ENCODE peak calls at places on chromosomes 2 and 18, in seven cellular contexts. T, P, N, F, M, I and C are unnamed samples.

GRCh38 chr2:95024960-95025405 is 525 bp upstream of the MAL start:
- DNase-seq in N (no peak), F (no peak), I (no peak), T (no peak), P (no peak), M (peak; percentile 28), C (no peak)

GRCh38 chr2:96856776-96857673 is 791 bp downstream of the ANKRD39 start:
- DNase-seq in F (peak; percentile 45), N (no peak), T (no peak), I (no peak), M (peak; percentile 62), P (peak; percentile 37), C (no peak)

GRCh38 chr2:20612835-20613341 is 38.0 kb downstream of the HS1BP3 start:
- DNase-seq in T (no peak), I (no peak), P (no peak), M (no peak), F (no peak), N (no peak), C (no peak)

GRCh38 chr18:4391859-4392258 is 63.2 kb downstream of the DLGAP1 start:
- DNase-seq in T (no peak), P (no peak), I (no peak), F (no peak), M (no peak), N (peak; percentile 60), C (no peak)

GRCh38 chr2:209456489-209456888 is 32.6 kb downstream of the MAP2 start:
- DNase-seq in M (no peak), P (no peak), T (no peak), N (no peak), F (no peak), I (no peak), C (no peak)

GRCh38 chr2:219422944-219423534 is 4.9 kb downstream of the DES start:
- DNase-seq in I (no peak), N (no peak), T (no peak), M (no peak), F (no peak), P (no peak), C (no peak)

GRCh38 chr2:172643142-172643541 is 87.3 kb downstream of the PDK1 start:
- DNase-seq in F (no peak), M (peak; percentile 86), P (no peak), I (no peak), T (no peak), N (no peak), C (no peak)

GRCh38 chr2:194289712-194290346 is 1367.2 kb upstream of the SLC39A10 start:
- DNase-seq in I (no peak), F (no peak), N (no peak), T (no peak), M (no peak), P (no peak), C (no peak)

GRCh38 chr2:163207706-163208370 is 369.3 kb upstream of the KCNH7 start:
- DNase-seq in F (no peak), P (no peak), T (no peak), N (no peak), I (no peak), M (no peak), C (no peak)

GRCh38 chr2:221494556-221494955 is 77.5 kb downstream of the EPHA4 start:
- DNase-seq in M (peak; percentile 44), P (no peak), N (no peak), I (no peak), F (peak; percentile 17), T (no peak), C (peak; percentile 21)

GRCh38 chr2:199842631-199843030 is 8.4 kb downstream of the FTCDNL1 start:
- DNase-seq in T (no peak), I (no peak), M (no peak), P (no peak), N (no peak), F (no peak), C (no peak)

GRCh38 chr18:64370036-64370435 is 221.1 kb upstream of the LINC00305 start:
- DNase-seq in T (no peak), N (no peak), F (no peak), P (no peak), M (no peak), I (no peak), C (no peak)

DNA sequence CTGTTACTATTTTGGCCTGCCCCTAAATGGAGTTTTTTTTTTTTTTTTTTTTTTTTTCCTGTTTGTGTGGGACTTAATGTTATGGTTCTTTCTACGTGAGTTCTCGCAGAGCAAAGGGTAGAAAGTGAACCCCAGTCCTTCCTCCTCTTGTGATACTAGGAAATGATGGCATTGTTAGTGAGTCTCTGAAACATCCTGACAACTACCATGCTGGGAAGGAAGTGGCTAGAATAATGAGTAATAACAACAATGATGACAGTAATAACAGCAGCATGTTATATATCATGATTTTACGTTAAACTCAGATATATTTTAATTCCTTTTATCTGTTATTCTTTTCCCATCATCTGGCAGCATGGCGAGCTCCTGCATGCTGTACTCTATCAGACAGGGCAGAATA is 216.2 kb upstream of the LINC00305 start:
- DNase-seq in I (no peak), T (no peak), F (no peak), M (no peak), N (no peak), P (no peak), C (no peak)
- TF ChIP-seq CTCF in I (no peak), T (no peak), F (no peak), M (no peak), N (no peak), P (no peak), C (no peak)

GRCh38 chr2:211854832-211855231 is 683.8 kb downstream of the ERBB4 start:
- DNase-seq in T (no peak), F (no peak), M (no peak), I (no peak), N (no peak), P (no peak), C (no peak)
- TF ChIP-seq CTCF in T (no peak), F (no peak), M (no peak), I (no peak), N (no peak), P (no peak), C (no peak)

GRCh38 chr2:63192889-63193778 is 142.5 kb downstream of the OTX1 start:
- DNase-seq in N (no peak), T (no peak), I (no peak), P (no peak), M (no peak), F (no peak), C (no peak)

GRCh38 chr2:63186331-63186730 is 135.7 kb downstream of the OTX1 start:
- DNase-seq in F (no peak), P (no peak), I (no peak), N (no peak), T (no peak), M (no peak), C (no peak)

GRCh38 chr2:63192169-63192888 is 141.7 kb downstream of the OTX1 start:
- DNase-seq in P (peak; percentile 3), F (no peak), M (no peak), N (no peak), T (no peak), I (no peak), C (no peak)

GRCh38 chr2:63194175-63194574 is 143.5 kb downstream of the OTX1 start:
- DNase-seq in N (no peak), P (no peak), I (no peak), M (no peak), F (no peak), T (no peak), C (no peak)

DNA sequence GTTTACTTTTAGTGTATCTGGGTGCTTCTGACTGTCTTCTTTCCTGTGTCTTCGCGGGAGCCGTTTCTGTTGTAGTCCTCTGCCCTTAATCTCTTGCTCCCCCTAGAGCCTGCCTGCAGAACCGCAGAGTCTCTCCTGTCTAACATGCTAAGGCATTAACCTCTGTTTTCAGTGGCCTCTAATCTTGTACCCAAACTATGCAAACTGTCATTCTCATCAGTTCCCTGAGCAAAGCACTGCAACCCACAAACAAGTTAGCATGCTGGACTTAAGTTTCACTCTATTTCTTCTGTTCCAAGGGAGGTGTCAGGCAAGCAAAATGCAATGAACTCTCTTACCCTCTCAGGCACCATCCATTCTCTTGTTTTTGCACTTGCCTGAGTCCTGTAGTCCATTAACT is 138.4 kb downstream of the OTX1 start:
- DNase-seq in N (peak; percentile 12), T (peak; percentile 16), M (peak; percentile 64), I (no peak), F (peak; percentile 8), P (peak; percentile 25), C (peak; percentile 68)
- TF ChIP-seq CTCF in N (peak; percentile 80), T (peak; percentile 93), M (peak; percentile 83), I (no peak), F (peak; percentile 39), P (peak; percentile 95), C (peak; percentile 85)

GRCh38 chr2:174035981-174036742 is 71.0 kb upstream of the SP3 start:
- DNase-seq in F (no peak), M (peak; percentile 58), I (no peak), P (no peak), T (no peak), N (no peak), C (no peak)
- TF ChIP-seq CTCF in F (peak; percentile 15), M (no peak), I (no peak), P (peak; percentile 49), T (peak; percentile 23), N (peak; percentile 20), C (no peak)

GRCh38 chr2:36371963-36372391 is 16.4 kb downstream of the CRIM1 start:
- DNase-seq in M (peak; percentile 91), T (peak; percentile 61), I (no peak), F (no peak), N (no peak), P (no peak), C (no peak)
- TF ChIP-seq CTCF in M (no peak), T (no peak), I (no peak), F (no peak), N (no peak), P (no peak), C (no peak)

GRCh38 chr2:25690058-25690457 is 16.7 kb upstream of the DTNB start:
- DNase-seq in F (no peak), M (peak; percentile 60), P (no peak), T (no peak), I (peak; percentile 25), N (no peak), C (peak; percentile 63)

GRCh38 chr2:25697559-25698341 is 24.4 kb upstream of the DTNB start:
- DNase-seq in N (no peak), P (peak; percentile 12), I (no peak), T (no peak), F (no peak), M (peak; percentile 49), C (no peak)

GRCh38 chr2:25688236-25688635 is 14.9 kb upstream of the DTNB start:
- DNase-seq in F (no peak), I (no peak), N (no peak), M (no peak), T (no peak), P (no peak), C (no peak)

GRCh38 chr2:25692143-25692542 is 18.8 kb upstream of the DTNB start:
- DNase-seq in T (no peak), I (no peak), P (no peak), F (no peak), N (no peak), M (peak; percentile 92), C (peak; percentile 58)

DNA sequence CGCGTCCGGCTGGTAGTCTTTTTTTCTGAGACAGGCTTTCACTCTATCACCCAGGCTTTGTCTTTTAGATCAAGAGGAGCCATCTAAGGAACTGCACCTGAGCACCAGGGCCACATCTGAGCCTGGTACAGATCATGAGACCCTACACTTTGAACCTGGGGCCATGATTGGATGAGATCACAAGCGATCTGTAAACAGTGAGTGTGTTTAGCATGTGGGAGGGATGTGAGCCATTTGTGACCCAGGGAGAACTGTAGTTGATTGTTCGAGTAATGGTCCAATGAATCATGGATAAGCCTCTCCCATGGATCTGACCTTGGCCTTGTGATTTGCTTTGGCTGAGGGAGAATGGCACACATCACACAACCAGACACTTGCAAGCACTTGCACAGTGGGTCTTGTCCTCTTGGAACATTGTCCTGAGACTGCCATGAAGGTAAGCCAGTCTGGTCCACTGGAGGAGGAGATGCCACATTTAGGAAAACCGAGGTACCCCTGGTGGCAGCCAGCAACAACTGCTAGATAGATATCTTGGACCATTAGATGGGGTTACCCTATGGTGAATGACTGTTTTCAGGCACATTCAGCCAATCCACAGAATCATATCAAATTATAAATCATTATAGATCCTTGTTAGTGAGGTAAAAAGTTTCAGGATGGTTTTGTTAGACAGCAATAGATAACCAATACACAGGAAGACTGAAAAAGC is 19.5 kb upstream of the DTNB start:
- DNase-seq in F (no peak), P (no peak), T (no peak), I (no peak), M (peak; percentile 53), N (no peak), C (no peak)
- TF ChIP-seq CTCF in F (no peak), P (no peak), T (no peak), I (no peak), M (no peak), N (no peak), C (no peak)